ENCODE peak calls at places on chromosome 17, in nine cellular contexts. B is naive thymus-derived CD4-positive, alpha-beta T cell; I is T-cell; T is NCI-H460; L is astrocyte of the spinal cord; N is AG08396; O is stimulated activated CD4-positive, alpha-beta T cell treated with anti-CD3 and anti-CD28 coated beads, Interleukin-4, amount 100 ng/mL, for 24 hours; M is Calu3; U is fibroblast of the aortic adventitia. F is an unnamed sample.

GRCh38 chr17:6633263-6633662 is 7.2 kb downstream of the KIAA0753 start:
- DNase-seq in T (no peak), U (no peak), O (no peak), B (no peak), L (no peak), M (no peak), N (no peak), I (no peak), F (no peak)

GRCh38 chr17:65558683-65559311 is 2.7 kb downstream of the AXIN2 start:
- DNase-seq in B (peak), N (no peak), T (no peak), I (no peak), U (no peak), O (no peak), M (no peak), L (no peak), F (no peak)

GRCh38 chr17:77879226-77879895 is 79.1 kb upstream of the TNRC6C start:
- DNase-seq in T (no peak), M (no peak), U (no peak), O (no peak), N (no peak), I (no peak), B (no peak), L (no peak), F (no peak)

GRCh38 chr17:79937981-79938695 is 97.5 kb downstream of the TBC1D16 start:
- DNase-seq in I (no peak), T (no peak), O (no peak), M (no peak), N (no peak), B (no peak), U (no peak), L (no peak), F (no peak)

GRCh38 chr17:6423931-6424330 is 11.0 kb downstream of the AIPL1 start:
- DNase-seq in I (no peak), U (no peak), O (no peak), B (no peak), T (no peak), N (no peak), L (no peak), M (no peak), F (no peak)

GRCh38 chr17:73827627-73828241 is 183.5 kb upstream of the SDK2 start:
- DNase-seq in M (no peak), B (peak), L (no peak), U (no peak), T (peak), I (no peak), N (no peak), O (no peak), F (no peak)

GRCh38 chr17:4490637-4491061 is 8.0 kb upstream of the SPNS2 start:
- DNase-seq in B (no peak), L (no peak), U (no peak), T (no peak), O (no peak), N (no peak), I (no peak), M (no peak), F (no peak)

GRCh38 chr17:17057057-17057551 is 14.8 kb downstream of the MPRIP start:
- DNase-seq in L (no peak), B (no peak), I (no peak), N (no peak), U (no peak), T (no peak), M (no peak), O (no peak), F (no peak)

GRCh38 chr17:61208301-61209098 is 191.1 kb upstream of the TBX2 start:
- DNase-seq in T (no peak), O (no peak), N (no peak), U (peak), L (peak), M (no peak), B (no peak), I (no peak), F (no peak)

F was measured in skeletal muscle cell.